ENCODE peak calls at places on chromosome 12, in ten cellular contexts. B is OCI-LY7, I is GM12878, N is aorta, P is trophoblast cell, C is A549, V is neural progenitor cell, U is psoas muscle, S is stomach, Q is PC-9. A is an unnamed sample.

GRCh38 chr12:57593187-57593586 is 2.2 kb downstream of the PIP4K2C start:
- DNase-seq in B (no peak), S (no peak), U (no peak), I (no peak), P (no peak), C (no peak), Q (no peak), N (no peak), V (no peak), A (no peak)

GRCh38 chr12:107200394-107200793 is 107.0 kb upstream of the CRY1 start:
- DNase-seq in V (no peak), S (no peak), N (no peak), I (no peak), U (no peak), P (no peak), C (peak; percentile 72), Q (peak; percentile 78), B (no peak), A (peak; percentile 57)

GRCh38 chr12:11718105-11718504 is 68.6 kb downstream of the ETV6 start:
- DNase-seq in P (no peak), Q (no peak), N (no peak), C (no peak), S (no peak), V (no peak), B (no peak), U (no peak), I (no peak), A (no peak)

GRCh38 chr12:6465467-6466183 is 4.9 kb downstream of the VAMP1 start:
- DNase-seq in C (peak; percentile 84), I (no peak), N (no peak), V (peak; percentile 82), Q (peak; percentile 65), B (peak; percentile 68), S (peak; percentile 53), U (no peak), P (peak; percentile 90), A (no peak)

GRCh38 chr12:6450091-6450868 is 1.6 kb upstream of the TAPBPL start:
- DNase-seq in C (no peak), S (no peak), B (no peak), U (no peak), I (no peak), V (peak; percentile 66), Q (no peak), N (no peak), P (no peak), A (no peak)

GRCh38 chr12:116406529-116406928 is 129.0 kb upstream of the MED13L start:
- DNase-seq in V (no peak), N (peak; percentile 96), U (peak; percentile 97), P (peak; percentile 97), S (peak; percentile 48), C (peak; percentile 95), Q (peak; percentile 96), B (peak; percentile 4), I (no peak), A (peak; percentile 48)

GRCh38 chr12:111580737-111581136 is 18.4 kb downstream of the ATXN2 start:
- DNase-seq in N (no peak), C (no peak), P (no peak), V (no peak), I (no peak), Q (no peak), B (no peak), S (no peak), U (no peak), A (no peak)

GRCh38 chr12:49110191-49111155 is at the start of gene LMBR1L:
- DNase-seq in C (peak; percentile 99), I (peak; percentile 93), S (peak; percentile 97), B (peak; percentile 99), U (peak; percentile 97), P (peak; percentile 99), N (peak; percentile 98), V (peak; percentile 99), Q (peak; percentile 96), A (peak; percentile 98)

GRCh38 chr12:52305921-52306705 is 14.8 kb upstream of the KRT81 start:
- DNase-seq in C (peak; percentile 26), B (no peak), S (no peak), V (no peak), Q (no peak), P (peak; percentile 15), U (no peak), N (no peak), I (no peak), A (no peak)

GRCh38 chr12:52311282-52311643 is 9.9 kb downstream of the KRT83 start:
- DNase-seq in B (no peak), P (peak; percentile 62), Q (no peak), C (no peak), U (no peak), N (no peak), S (no peak), I (no peak), V (no peak), A (no peak)

GRCh38 chr12:52310622-52311281 is 10.4 kb downstream of the KRT83 start:
- DNase-seq in I (no peak), U (no peak), C (peak; percentile 26), Q (peak; percentile 51), S (no peak), P (peak; percentile 61), V (no peak), B (no peak), N (no peak), A (no peak)

GRCh38 chr12:52307836-52308806 is 13.1 kb downstream of the KRT83 start:
- DNase-seq in B (no peak), Q (peak; percentile 49), V (peak; percentile 88), N (peak; percentile 79), U (peak; percentile 89), P (peak; percentile 66), S (peak; percentile 67), I (no peak), C (peak; percentile 49), A (peak; percentile 56)

GRCh38 chr12:52308807-52309425 is 12.3 kb downstream of the KRT83 start:
- DNase-seq in N (no peak), C (no peak), V (no peak), U (no peak), P (peak; percentile 37), I (no peak), Q (no peak), S (no peak), B (no peak), A (no peak)
- H3K4me1 ChIP-seq in N (no peaks in the 10 kb centered on the region), C (peaks cover 6% of the 10 kb centered on the region), V (peaks cover 15% of the 10 kb centered on the region), U (peaks cover 7% of the 10 kb centered on the region), P (peaks cover 8% of the 10 kb centered on the region), I (peaks cover 9% of the 10 kb centered on the region), Q (peaks cover 19% of the 10 kb centered on the region), S (peaks cover 14% of the 10 kb centered on the region), B (peaks cover 7% of the 10 kb centered on the region), A (peaks cover 17% of the 10 kb centered on the region)

DNA sequence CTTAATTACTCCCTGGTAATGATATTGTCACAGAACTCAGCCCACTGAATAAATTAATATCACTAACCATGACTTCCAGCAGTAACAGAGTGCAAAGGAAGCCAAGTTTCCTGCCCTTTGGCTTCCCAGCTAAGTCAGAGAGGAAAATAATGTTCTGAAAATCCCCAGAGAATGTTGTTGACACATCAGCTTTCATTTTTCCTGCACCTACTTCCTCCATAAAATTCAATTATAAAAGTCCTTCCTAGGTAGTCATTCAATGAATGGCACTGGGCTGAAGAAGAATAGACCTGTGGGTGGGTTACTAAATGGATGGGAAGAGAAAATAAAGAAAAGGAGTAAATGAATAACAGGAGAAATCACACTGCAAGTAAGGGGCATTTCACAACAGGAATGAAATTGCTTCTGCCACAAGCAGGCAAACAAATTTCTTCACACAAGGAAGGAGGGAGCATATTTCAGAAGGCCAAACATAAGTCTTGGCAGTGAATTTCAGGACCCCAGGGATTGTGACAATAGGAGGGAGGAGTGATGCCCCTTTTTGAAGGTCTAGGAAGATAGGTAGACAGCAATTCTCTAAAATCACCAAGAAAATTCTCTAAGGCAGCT is 73.2 kb upstream of the MDM1 start:
- DNase-seq in V (no peak), N (no peak), Q (no peak), P (no peak), U (no peak), S (no peak), B (no peak), I (no peak), C (peak; percentile 36), A (no peak)
- H3K27ac ChIP-seq in V (no peak overlapping the region), N (no peak overlapping the region), Q (no peak overlapping the region), P (no peak overlapping the region), U (peak overlapping the region; percentile 69), S (peak overlapping the region; percentile 79), B (no peak overlapping the region), I (no peak overlapping the region), C (peak overlapping the region; percentile 53), A (no peak overlapping the region)

GRCh38 chr12:52946797-52947547 is 1.9 kb upstream of the KRT18 start:
- DNase-seq in P (peak; percentile 56), U (no peak), B (no peak), I (no peak), N (no peak), S (peak; percentile 55), C (peak; percentile 44), V (no peak), Q (peak; percentile 75), A (no peak)

GRCh38 chr12:52946334-52946733 is 2.6 kb upstream of the KRT18 start:
- DNase-seq in U (no peak), I (no peak), C (no peak), S (no peak), P (peak; percentile 76), Q (no peak), B (no peak), N (no peak), V (no peak), A (no peak)

GRCh38 chr12:52949413-52950331 is 754 bp downstream of the KRT18 start:
- DNase-seq in U (no peak), N (no peak), I (no peak), C (peak; percentile 95), B (no peak), Q (peak; percentile 78), V (peak; percentile 46), S (peak; percentile 81), P (peak; percentile 59), A (peak; percentile 85)

GRCh38 chr12:52945389-52946232 is 3.3 kb upstream of the KRT18 start:
- DNase-seq in N (no peak), S (peak; percentile 62), Q (peak; percentile 95), P (peak; percentile 98), I (no peak), V (peak; percentile 56), U (no peak), C (peak; percentile 94), B (no peak), A (no peak)

DNA sequence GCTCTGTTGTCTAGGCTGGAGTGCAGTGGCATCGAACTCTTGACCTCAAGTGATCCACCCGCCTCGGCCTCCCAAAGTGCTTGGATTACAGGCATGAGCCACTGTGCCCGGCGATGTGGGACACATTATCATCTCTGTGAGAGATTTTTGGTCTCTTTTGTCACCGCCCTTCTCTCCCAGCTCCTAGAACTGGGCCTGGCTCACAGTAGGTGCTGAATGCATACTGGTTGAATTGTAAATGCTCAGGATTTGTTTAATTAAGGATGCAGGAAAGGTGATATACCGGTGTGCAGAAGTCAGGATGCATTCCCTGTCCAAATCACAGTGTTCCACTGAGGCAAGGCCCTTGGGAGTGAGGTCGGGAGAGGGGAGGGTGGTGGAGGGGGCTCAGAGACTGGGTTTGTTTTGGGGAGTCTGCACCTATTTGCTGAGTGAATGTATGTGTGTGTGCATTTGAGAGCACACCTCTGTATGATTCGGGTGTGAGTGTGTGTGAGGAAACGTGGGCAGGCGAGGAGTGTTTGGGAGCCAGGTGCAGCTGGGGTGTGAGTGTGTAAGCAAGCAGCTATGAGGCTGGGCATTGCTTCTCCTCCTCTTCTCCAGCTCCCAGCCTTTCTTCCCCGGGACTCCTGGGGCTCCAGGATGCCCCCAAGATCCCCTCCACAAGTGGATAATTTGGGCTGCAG is 1.0 kb upstream of the KRT18 start:
- DNase-seq in Q (no peak), B (no peak), C (no peak), N (no peak), I (no peak), V (no peak), U (no peak), S (no peak), P (peak; percentile 26), A (no peak)
- H3K4me3 ChIP-seq in Q (peak overlapping the region; percentile 54), B (no peak overlapping the region), C (peak overlapping the region; percentile 91), N (no peak overlapping the region), I (no peak overlapping the region), V (peak overlapping the region; percentile 68), U (no peak overlapping the region), S (no peak overlapping the region), P (no peak overlapping the region), A (no peak overlapping the region)

DNA sequence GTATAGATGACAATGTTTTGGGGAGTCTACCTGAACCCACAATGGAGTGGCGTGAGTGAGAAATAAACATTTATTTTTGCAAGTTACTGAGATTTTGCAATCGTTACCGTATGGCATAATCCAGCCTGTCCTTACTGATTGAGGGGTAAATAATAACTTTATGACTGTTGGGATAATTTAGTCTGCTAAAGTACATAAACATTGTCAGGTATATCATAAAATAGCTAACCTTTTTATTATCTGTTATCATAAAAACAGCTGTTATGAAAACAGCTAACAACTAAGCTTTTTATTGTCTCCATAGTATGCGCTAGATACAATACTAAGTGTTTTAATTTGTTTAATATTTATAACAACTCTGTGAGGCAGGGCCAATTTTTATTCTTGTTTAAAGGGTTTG is 10.3 kb downstream of the ACSS3 start:
- DNase-seq in N (no peak), S (no peak), P (no peak), U (no peak), V (no peak), B (no peak), I (no peak), C (no peak), Q (no peak), A (no peak)
- H3K4me1 ChIP-seq in N (no peaks in the 10 kb centered on the region), S (no peaks in the 10 kb centered on the region), P (no peaks in the 10 kb centered on the region), U (peaks cover 32% of the 10 kb centered on the region), V (peaks cover 28% of the 10 kb centered on the region), B (no peaks in the 10 kb centered on the region), I (no peaks in the 10 kb centered on the region), C (no peaks in the 10 kb centered on the region), Q (peaks cover 5% of the 10 kb centered on the region), A (no peaks in the 10 kb centered on the region)